ENCODE peak calls at places on chromosomes 3 and 15, in seven cellular contexts. One of them, this sample, is unnamed. For H3K4me1, the result is how much of the 10 kb centered on the place peaks cover.

GRCh38 chr3:147419062-147419701 is 10.0 kb downstream of the ZIC1 start:
- DNase-seq in spleen: no peak
- DNase-seq in BE2C: peak
- DNase-seq in sigmoid colon: no peak
- DNase-seq in ovary: peak
- DNase-seq in ascending aorta: no peak
- DNase-seq in cardiac muscle cell: peak
- DNase-seq in this sample: no peak

GRCh38 chr15:63012444-63012843 is 30.1 kb upstream of the TPM1 start:
- DNase-seq in spleen: no peak
- DNase-seq in BE2C: no peak
- DNase-seq in sigmoid colon: no peak
- DNase-seq in ovary: no peak
- DNase-seq in ascending aorta: no peak
- DNase-seq in cardiac muscle cell: no peak
- DNase-seq in this sample: no peak

GRCh38 chr15:65986416-65986815 is 117.1 kb downstream of the RAB11A start:
- DNase-seq in spleen: no peak
- DNase-seq in BE2C: no peak
- DNase-seq in sigmoid colon: no peak
- DNase-seq in ovary: no peak
- DNase-seq in ascending aorta: no peak
- DNase-seq in cardiac muscle cell: no peak
- DNase-seq in this sample: no peak

GRCh38 chr15:85329561-85330421 is 50.6 kb upstream of the AKAP13 start:
- DNase-seq in spleen: peak
- DNase-seq in BE2C: no peak
- DNase-seq in sigmoid colon: no peak
- DNase-seq in ovary: no peak
- DNase-seq in ascending aorta: no peak
- DNase-seq in cardiac muscle cell: peak
- DNase-seq in this sample: no peak

GRCh38 chr3:88203537-88204143 is 53.9 kb downstream of the C3orf38 start:
- DNase-seq in spleen: no peak
- DNase-seq in BE2C: peak
- DNase-seq in sigmoid colon: peak
- DNase-seq in ovary: peak
- DNase-seq in ascending aorta: no peak
- DNase-seq in cardiac muscle cell: peak
- DNase-seq in this sample: peak

GRCh38 chr3:46010519-46011113 is 15.0 kb upstream of the FYCO1 start:
- DNase-seq in spleen: no peak
- DNase-seq in BE2C: no peak
- DNase-seq in sigmoid colon: no peak
- DNase-seq in ovary: no peak
- DNase-seq in ascending aorta: no peak
- DNase-seq in cardiac muscle cell: no peak
- DNase-seq in this sample: no peak

GRCh38 chr15:77059761-77060345 is 11.1 kb downstream of the TSPAN3 start:
- DNase-seq in spleen: no peak
- DNase-seq in BE2C: peak
- DNase-seq in sigmoid colon: no peak
- DNase-seq in ovary: no peak
- DNase-seq in ascending aorta: no peak
- DNase-seq in cardiac muscle cell: peak
- DNase-seq in this sample: no peak

GRCh38 chr3:104126864-104127553 is 1239.7 kb upstream of the ALCAM start:
- DNase-seq in spleen: no peak
- DNase-seq in BE2C: no peak
- DNase-seq in sigmoid colon: no peak
- DNase-seq in ovary: no peak
- DNase-seq in ascending aorta: no peak
- DNase-seq in cardiac muscle cell: no peak
- DNase-seq in this sample: no peak

GRCh38 chr3:180306691-180307090 is 270.0 kb upstream of the PEX5L start:
- DNase-seq in spleen: no peak
- DNase-seq in BE2C: no peak
- DNase-seq in sigmoid colon: no peak
- DNase-seq in ovary: no peak
- DNase-seq in ascending aorta: no peak
- DNase-seq in cardiac muscle cell: no peak
- DNase-seq in this sample: no peak

GRCh38 chr15:80695099-80695910 is at the start of gene ABHD17C:
- DNase-seq in spleen: peak
- DNase-seq in BE2C: peak
- DNase-seq in sigmoid colon: peak
- DNase-seq in ovary: peak
- DNase-seq in ascending aorta: no peak
- DNase-seq in cardiac muscle cell: peak
- DNase-seq in this sample: peak

GRCh38 chr15:66767370-66767769 is 65.3 kb downstream of the SMAD6 start:
- DNase-seq in spleen: peak
- DNase-seq in BE2C: no peak
- DNase-seq in sigmoid colon: peak
- DNase-seq in ovary: no peak
- DNase-seq in ascending aorta: no peak
- DNase-seq in cardiac muscle cell: no peak
- DNase-seq in this sample: no peak

GRCh38 chr3:42246091-42246490 is 19.9 kb downstream of the CCK start:
- DNase-seq in spleen: no peak
- DNase-seq in BE2C: no peak
- DNase-seq in sigmoid colon: no peak
- DNase-seq in ovary: no peak
- DNase-seq in ascending aorta: no peak
- DNase-seq in cardiac muscle cell: no peak
- DNase-seq in this sample: no peak

GRCh38 chr3:177150970-177151627 is 46.2 kb downstream of the TBL1XR1 start:
- DNase-seq in spleen: no peak
- DNase-seq in BE2C: no peak
- DNase-seq in sigmoid colon: no peak
- DNase-seq in ovary: no peak
- DNase-seq in ascending aorta: no peak
- DNase-seq in cardiac muscle cell: peak
- DNase-seq in this sample: no peak

GRCh38 chr3:51388286-51389029 is 2.6 kb upstream of the RBM15B start:
- DNase-seq in spleen: no peak
- DNase-seq in BE2C: peak
- DNase-seq in sigmoid colon: no peak
- DNase-seq in ovary: no peak
- DNase-seq in ascending aorta: no peak
- DNase-seq in cardiac muscle cell: no peak
- DNase-seq in this sample: no peak

GRCh38 chr3:128487813-128488635 is 5.0 kb downstream of the GATA2 start:
- DNase-seq in spleen: peak
- DNase-seq in BE2C: peak
- DNase-seq in sigmoid colon: peak
- DNase-seq in ovary: peak
- DNase-seq in ascending aorta: no peak
- DNase-seq in cardiac muscle cell: peak
- DNase-seq in this sample: peak

GRCh38 chr15:38253448-38253847 is 812 bp downstream of the SPRED1 start:
- DNase-seq in spleen: no peak
- DNase-seq in BE2C: peak
- DNase-seq in sigmoid colon: no peak
- DNase-seq in ovary: no peak
- DNase-seq in ascending aorta: no peak
- DNase-seq in cardiac muscle cell: peak
- DNase-seq in this sample: no peak

GRCh38 chr3:72891053-72891855 is 3.4 kb downstream of the GXYLT2 start:
- DNase-seq in spleen: no peak
- DNase-seq in BE2C: peak
- DNase-seq in sigmoid colon: peak
- DNase-seq in ovary: peak
- DNase-seq in ascending aorta: no peak
- DNase-seq in cardiac muscle cell: peak
- DNase-seq in this sample: no peak

GRCh38 chr3:18049101-18049500 is 306.7 kb upstream of the TBC1D5 start:
- DNase-seq in spleen: no peak
- DNase-seq in BE2C: no peak
- DNase-seq in sigmoid colon: no peak
- DNase-seq in ovary: no peak
- DNase-seq in ascending aorta: no peak
- DNase-seq in cardiac muscle cell: peak
- DNase-seq in this sample: no peak

GRCh38 chr15:28919201-28919627 is 33.4 kb downstream of the APBA2 start:
- DNase-seq in spleen: peak
- DNase-seq in BE2C: no peak
- DNase-seq in sigmoid colon: peak
- DNase-seq in ovary: no peak
- DNase-seq in ascending aorta: no peak
- DNase-seq in cardiac muscle cell: no peak
- DNase-seq in this sample: no peak

GRCh38 chr15:42491540-42492225 is 742 bp upstream of the ZNF106 start:
- DNase-seq in spleen: no peak
- DNase-seq in BE2C: no peak
- DNase-seq in sigmoid colon: no peak
- DNase-seq in ovary: no peak
- DNase-seq in ascending aorta: no peak
- DNase-seq in cardiac muscle cell: peak
- DNase-seq in this sample: no peak

GRCh38 chr15:40782609-40783227 is 12.9 kb downstream of the C15orf62 start:
- DNase-seq in spleen: peak
- DNase-seq in BE2C: peak
- DNase-seq in sigmoid colon: no peak
- DNase-seq in ovary: no peak
- DNase-seq in ascending aorta: no peak
- DNase-seq in cardiac muscle cell: peak
- DNase-seq in this sample: peak

GRCh38 chr3:112675943-112676530 is 35.1 kb upstream of the CCDC80 start:
- DNase-seq in spleen: no peak
- DNase-seq in BE2C: no peak
- DNase-seq in sigmoid colon: no peak
- DNase-seq in ovary: no peak
- DNase-seq in ascending aorta: no peak
- DNase-seq in cardiac muscle cell: no peak
- DNase-seq in this sample: no peak
- H3K4me1 ChIP-seq in spleen: half or more
- H3K4me1 ChIP-seq in BE2C: under half
- H3K4me1 ChIP-seq in sigmoid colon: under half
- H3K4me1 ChIP-seq in ovary: under half
- H3K4me1 ChIP-seq in ascending aorta: under half
- H3K4me1 ChIP-seq in cardiac muscle cell: under half
- H3K4me1 ChIP-seq in this sample: under half

GRCh38 chr3:70501596-70501995 is 189.2 kb upstream of the MDFIC2 start:
- DNase-seq in spleen: no peak
- DNase-seq in BE2C: no peak
- DNase-seq in sigmoid colon: no peak
- DNase-seq in ovary: no peak
- DNase-seq in ascending aorta: no peak
- DNase-seq in cardiac muscle cell: no peak
- DNase-seq in this sample: no peak

GRCh38 chr3:70506775-70507174 is 194.3 kb upstream of the MDFIC2 start:
- DNase-seq in spleen: no peak
- DNase-seq in BE2C: no peak
- DNase-seq in sigmoid colon: no peak
- DNase-seq in ovary: no peak
- DNase-seq in ascending aorta: no peak
- DNase-seq in cardiac muscle cell: no peak
- DNase-seq in this sample: no peak
- H3K4me3 ChIP-seq in spleen: no peak
- H3K4me3 ChIP-seq in BE2C: no peak
- H3K4me3 ChIP-seq in sigmoid colon: no peak
- H3K4me3 ChIP-seq in ovary: no peak
- H3K4me3 ChIP-seq in ascending aorta: no peak
- H3K4me3 ChIP-seq in cardiac muscle cell: no peak
- H3K4me3 ChIP-seq in this sample: no peak

GRCh38 chr3:122957707-122958210 is 69.8 kb downstream of the SEMA5B start:
- DNase-seq in spleen: no peak
- DNase-seq in BE2C: no peak
- DNase-seq in sigmoid colon: no peak
- DNase-seq in ovary: no peak
- DNase-seq in ascending aorta: no peak
- DNase-seq in cardiac muscle cell: peak
- DNase-seq in this sample: no peak

GRCh38 chr3:122958290-122958689 is 69.3 kb downstream of the SEMA5B start:
- DNase-seq in spleen: no peak
- DNase-seq in BE2C: no peak
- DNase-seq in sigmoid colon: no peak
- DNase-seq in ovary: no peak
- DNase-seq in ascending aorta: no peak
- DNase-seq in cardiac muscle cell: no peak
- DNase-seq in this sample: no peak

GRCh38 chr3:122960652-122961051 is 66.9 kb downstream of the SEMA5B start:
- DNase-seq in spleen: no peak
- DNase-seq in BE2C: no peak
- DNase-seq in sigmoid colon: no peak
- DNase-seq in ovary: no peak
- DNase-seq in ascending aorta: no peak
- DNase-seq in cardiac muscle cell: no peak
- DNase-seq in this sample: no peak

GRCh38 chr3:122961146-122961545 is 66.4 kb downstream of the SEMA5B start:
- DNase-seq in spleen: no peak
- DNase-seq in BE2C: peak
- DNase-seq in sigmoid colon: no peak
- DNase-seq in ovary: no peak
- DNase-seq in ascending aorta: no peak
- DNase-seq in cardiac muscle cell: peak
- DNase-seq in this sample: no peak

DNA sequence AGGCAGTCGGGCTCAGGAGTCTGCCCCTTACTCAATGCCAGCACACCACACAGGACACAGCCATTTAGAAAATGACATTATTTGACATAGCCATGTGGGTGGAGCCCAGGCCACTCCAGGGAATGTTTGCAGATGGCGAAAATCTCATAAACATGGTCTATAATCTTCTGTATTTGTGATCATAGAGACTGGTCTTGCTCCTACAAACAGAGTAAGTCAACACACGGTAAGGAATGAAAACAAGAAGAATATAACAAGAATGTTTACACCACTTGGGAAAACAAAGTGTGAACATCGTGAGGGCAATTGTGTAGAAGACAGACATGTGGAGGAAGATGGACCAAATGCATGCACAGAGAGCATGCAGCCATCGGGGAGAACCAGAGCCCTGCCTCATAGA is 68.2 kb downstream of the SEMA5B start:
- DNase-seq in spleen: no peak
- DNase-seq in BE2C: no peak
- DNase-seq in sigmoid colon: no peak
- DNase-seq in ovary: no peak
- DNase-seq in ascending aorta: no peak
- DNase-seq in cardiac muscle cell: no peak
- DNase-seq in this sample: no peak
- TF ChIP-seq CTCF in spleen: no peak
- TF ChIP-seq CTCF in BE2C: no peak
- TF ChIP-seq CTCF in sigmoid colon: no peak
- TF ChIP-seq CTCF in ovary: no peak
- TF ChIP-seq CTCF in ascending aorta: no peak
- TF ChIP-seq CTCF in cardiac muscle cell: no peak
- TF ChIP-seq CTCF in this sample: no peak

GRCh38 chr3:58013099-58013498 is 4.9 kb downstream of the FLNB start:
- DNase-seq in spleen: no peak
- DNase-seq in BE2C: no peak
- DNase-seq in sigmoid colon: no peak
- DNase-seq in ovary: no peak
- DNase-seq in ascending aorta: no peak
- DNase-seq in cardiac muscle cell: no peak
- DNase-seq in this sample: no peak
- H3K4me1 ChIP-seq in spleen: half or more
- H3K4me1 ChIP-seq in BE2C: under half
- H3K4me1 ChIP-seq in sigmoid colon: half or more
- H3K4me1 ChIP-seq in ovary: under half
- H3K4me1 ChIP-seq in ascending aorta: under half
- H3K4me1 ChIP-seq in cardiac muscle cell: under half
- H3K4me1 ChIP-seq in this sample: under half

This sample was measured in pancreas.